ENCODE peak calls at places on chromosomes 13 and 19, in eight cellular contexts. I is stimulated activated CD8-positive, alpha-beta memory T cell treated with anti-CD3 and anti-CD28 coated beads, Interleukin-2, amount 100 ng/mL, for 48 hours; N is T-helper 1 cell; F is left cardiac atrium; Y is T-helper 9 cell; P is T-cell; O is NCI-H774; Q is NCI-H510A treated with DMSO at 0.1 percent for 48 hours. Z is an unnamed sample.

GRCh38 chr19:43784251-43784980 is 3.6 kb upstream of the KCNN4 start:
- DNase-seq in I (peak), N (no peak), F (peak), Y (peak), P (no peak), O (no peak), Q (no peak), Z (no peak)

GRCh38 chr13:44768775-44769578 is 192.8 kb upstream of the TSC22D1 start:
- DNase-seq in I (no peak), N (no peak), F (no peak), Y (no peak), P (no peak), O (no peak), Q (no peak), Z (no peak)

GRCh38 chr13:27954406-27954851 is 14.7 kb downstream of the CDX2 start:
- DNase-seq in I (no peak), N (no peak), F (no peak), Y (no peak), P (no peak), O (no peak), Q (peak), Z (no peak)

GRCh38 chr19:6209680-6210079 is 70.1 kb downstream of the MLLT1 start:
- DNase-seq in I (no peak), N (no peak), F (no peak), Y (no peak), P (no peak), O (no peak), Q (no peak), Z (no peak)

GRCh38 chr13:72852207-72852606 is 70.3 kb downstream of the PIBF1 start:
- DNase-seq in I (no peak), N (no peak), F (no peak), Y (no peak), P (no peak), O (no peak), Q (no peak), Z (no peak)

GRCh38 chr19:48842744-48843162 is 6.5 kb upstream of the HSD17B14 start:
- DNase-seq in I (no peak), N (peak), F (peak), Y (peak), P (peak), O (peak), Q (peak), Z (peak)

GRCh38 chr19:10173527-10173926 is 21.2 kb downstream of the DNMT1 start:
- DNase-seq in I (no peak), N (no peak), F (no peak), Y (no peak), P (no peak), O (no peak), Q (no peak), Z (no peak)

GRCh38 chr13:111893607-111894443 is 173.1 kb upstream of the SOX1 start:
- DNase-seq in I (no peak), N (no peak), F (no peak), Y (no peak), P (no peak), O (no peak), Q (peak), Z (no peak)

GRCh38 chr13:72463561-72463960 is 263.9 kb downstream of the MZT1 start:
- DNase-seq in I (no peak), N (no peak), F (no peak), Y (no peak), P (no peak), O (no peak), Q (no peak), Z (no peak)

GRCh38 chr19:39325778-39326680 is 5.4 kb upstream of the LRFN1 start:
- DNase-seq in I (no peak), N (no peak), F (no peak), Y (no peak), P (no peak), O (no peak), Q (no peak), Z (no peak)

GRCh38 chr19:39408392-39409206 is 2.0 kb downstream of the ZFP36 start:
- DNase-seq in I (no peak), N (peak), F (no peak), Y (peak), P (no peak), O (no peak), Q (peak), Z (no peak)